ENCODE peak calls at places on chromosomes 1 and 21, in five cellular contexts. R is H9, Q is neuronal stem cell, X is mesenchymal stem cell, C is H1. L is an unnamed sample. For H3K27me3, the result is how much of the 10 kb centered on the place peaks cover.

GRCh38 chr1:153646672-153647374 is 11.7 kb upstream of the SNAPIN start:
- DNase-seq in X (no peak), Q (no peak), C (no peak), R (no peak), L (no peak)

GRCh38 chr1:153140484-153140883 is 10.2 kb downstream of the SPRR2G start:
- DNase-seq in R (no peak), C (no peak), Q (no peak), X (no peak), L (no peak)

GRCh38 chr1:242030071-242030470 is 31.2 kb upstream of the MAP1LC3C start:
- DNase-seq in C (no peak), X (no peak), R (no peak), Q (no peak), L (no peak)

GRCh38 chr1:2279882-2280281 is 51.8 kb downstream of the SKI start:
- DNase-seq in X (no peak), Q (no peak), C (no peak), R (no peak), L (no peak)

GRCh38 chr1:94621392-94621791 is 79.8 kb upstream of the F3 start:
- DNase-seq in X (peak), R (no peak), Q (no peak), C (no peak), L (no peak)

GRCh38 chr1:103529746-103530145 is 4.2 kb downstream of the RNPC3 start:
- DNase-seq in Q (no peak), X (no peak), R (no peak), C (no peak), L (no peak)

GRCh38 chr1:14726606-14727005 is 128.1 kb downstream of the KAZN start:
- DNase-seq in C (no peak), R (peak), X (no peak), Q (no peak), L (no peak)

GRCh38 chr1:197145451-197146029 is 929 bp downstream of the ASPM start:
- DNase-seq in X (peak), Q (no peak), C (no peak), R (no peak), L (peak)

GRCh38 chr1:29648798-29649374 is 412.6 kb downstream of the PTPRU start:
- DNase-seq in Q (no peak), C (no peak), R (no peak), X (no peak), L (no peak)

GRCh38 chr1:44111861-44112260 is 6.8 kb upstream of the KLF17 start:
- DNase-seq in C (no peak), R (no peak), Q (no peak), X (no peak), L (no peak)

GRCh38 chr1:172754609-172755008 is 95.7 kb downstream of the FASLG start:
- DNase-seq in C (no peak), Q (no peak), R (no peak), X (no peak), L (no peak)

GRCh38 chr1:84582802-84583587 is 8.8 kb upstream of the CTBS start:
- DNase-seq in X (peak), Q (no peak), C (no peak), R (peak), L (no peak)

GRCh38 chr1:16122916-16123315 is 33.0 kb downstream of the EPHA2 start:
- DNase-seq in Q (no peak), C (no peak), R (peak), X (peak), L (no peak)

GRCh38 chr1:46522184-46522968 is 29.1 kb downstream of the KNCN start:
- DNase-seq in R (no peak), X (no peak), C (no peak), Q (no peak), L (peak)

GRCh38 chr1:34824817-34825454 is 32.1 kb downstream of the GJA4 start:
- DNase-seq in R (no peak), C (no peak), Q (no peak), X (no peak), L (no peak)

GRCh38 chr1:237281481-237281880 is 239.5 kb downstream of the RYR2 start:
- DNase-seq in X (no peak), R (no peak), C (no peak), Q (peak), L (no peak)

GRCh38 chr1:30161953-30162352 is 561.4 kb downstream of the MATN1 start:
- DNase-seq in C (no peak), Q (no peak), R (no peak), X (no peak), L (no peak)

GRCh38 chr1:23745515-23745914 is 2.2 kb downstream of the ELOA start:
- DNase-seq in C (no peak), X (peak), Q (no peak), R (no peak), L (peak)

GRCh38 chr1:10283318-10283984 is 73.1 kb downstream of the KIF1B start:
- DNase-seq in Q (no peak), R (no peak), X (no peak), C (no peak), L (peak)

GRCh38 chr1:220363196-220363831 is 91.1 kb upstream of the RAB3GAP2 start:
- DNase-seq in Q (no peak), R (no peak), C (no peak), X (peak), L (no peak)

GRCh38 chr1:13756557-13757315 is 56.7 kb downstream of the PRDM2 start:
- DNase-seq in X (no peak), R (no peak), C (no peak), Q (no peak), L (no peak)

GRCh38 chr1:1068077-1068373 is 6.1 kb downstream of the RNF223 start:
- DNase-seq in C (no peak), X (no peak), Q (no peak), R (no peak), L (no peak)

GRCh38 chr1:1069711-1070676 is 4.1 kb downstream of the RNF223 start:
- DNase-seq in X (no peak), Q (no peak), C (no peak), R (no peak), L (peak)

GRCh38 chr1:1068374-1069060 is 5.6 kb downstream of the RNF223 start:
- DNase-seq in X (no peak), R (peak), Q (no peak), C (no peak), L (peak)

GRCh38 chr1:1067284-1068076 is 6.6 kb downstream of the RNF223 start:
- DNase-seq in X (no peak), Q (no peak), C (no peak), R (no peak), L (peak)

DNA sequence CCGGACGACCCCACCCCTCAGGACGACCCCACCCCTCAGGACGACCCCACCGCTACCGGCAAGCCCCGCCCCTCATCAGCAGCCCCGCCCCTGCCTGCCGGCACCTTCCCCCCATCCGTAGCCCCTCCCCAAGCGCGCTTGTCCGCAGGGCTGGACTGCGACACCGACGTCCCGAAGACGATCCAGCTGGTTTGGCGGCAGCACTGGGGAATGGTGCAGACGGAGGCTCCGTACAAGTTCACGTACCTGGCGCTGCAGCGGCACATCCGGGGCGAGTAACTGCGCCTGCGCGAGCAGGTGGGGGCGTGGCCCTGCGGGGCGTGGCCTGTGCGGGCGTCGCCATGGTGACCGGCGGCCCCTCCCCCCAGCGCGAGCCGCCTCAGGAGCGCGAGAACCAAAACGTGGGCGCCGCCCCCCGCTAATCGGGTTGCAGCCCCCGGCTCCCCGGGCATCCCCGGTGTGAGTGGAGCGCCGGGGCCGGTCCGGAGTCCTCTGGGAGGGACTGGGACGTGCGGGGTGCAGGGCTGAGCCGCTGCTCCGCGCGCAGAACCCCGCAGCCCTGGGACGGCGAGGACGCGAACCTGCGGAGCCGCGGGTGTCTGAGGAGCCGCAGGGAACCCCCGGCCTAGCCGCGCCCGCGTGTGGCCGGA is 4.9 kb downstream of the RNF223 start:
- DNase-seq in Q (peak), R (peak), X (peak), C (peak), L (peak)
- H3K27me3 ChIP-seq in Q (under half), R (under half), X (half or more), C (under half), L (under half)

GRCh38 chr1:235790123-235790522 is 76.6 kb downstream of the LYST start:
- DNase-seq in R (no peak), X (no peak), C (no peak), Q (no peak), L (no peak)

DNA sequence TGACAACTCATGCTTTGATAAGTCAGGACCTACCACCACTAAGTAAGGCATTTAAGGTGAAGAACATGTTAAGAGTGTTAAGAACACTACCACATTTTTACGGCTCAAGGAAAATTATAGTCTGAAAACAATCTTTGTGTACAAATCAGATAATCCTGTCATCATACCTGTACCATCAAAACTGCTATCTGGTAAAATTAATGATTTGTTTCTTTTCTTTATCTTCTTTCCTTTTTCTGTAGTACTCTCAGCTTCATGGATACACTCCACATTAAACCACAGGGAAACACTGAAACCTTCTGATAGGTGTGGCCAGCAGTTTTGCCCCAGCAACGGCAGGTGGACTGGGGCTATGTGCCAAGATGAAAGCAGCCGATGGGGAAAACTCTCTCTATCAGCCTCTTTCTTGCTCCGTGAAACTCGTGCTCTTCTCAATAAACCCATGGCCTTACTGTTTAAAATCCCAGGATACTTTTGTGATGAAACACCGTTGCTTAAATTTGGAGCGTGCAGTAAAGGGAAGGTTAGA is 75.1 kb downstream of the LYST start:
- DNase-seq in X (no peak), Q (no peak), R (no peak), C (no peak), L (no peak)
- H2BK12ac ChIP-seq in X (no peak), Q (no peak), R (no peak), C (no peak), L (no peak)

DNA sequence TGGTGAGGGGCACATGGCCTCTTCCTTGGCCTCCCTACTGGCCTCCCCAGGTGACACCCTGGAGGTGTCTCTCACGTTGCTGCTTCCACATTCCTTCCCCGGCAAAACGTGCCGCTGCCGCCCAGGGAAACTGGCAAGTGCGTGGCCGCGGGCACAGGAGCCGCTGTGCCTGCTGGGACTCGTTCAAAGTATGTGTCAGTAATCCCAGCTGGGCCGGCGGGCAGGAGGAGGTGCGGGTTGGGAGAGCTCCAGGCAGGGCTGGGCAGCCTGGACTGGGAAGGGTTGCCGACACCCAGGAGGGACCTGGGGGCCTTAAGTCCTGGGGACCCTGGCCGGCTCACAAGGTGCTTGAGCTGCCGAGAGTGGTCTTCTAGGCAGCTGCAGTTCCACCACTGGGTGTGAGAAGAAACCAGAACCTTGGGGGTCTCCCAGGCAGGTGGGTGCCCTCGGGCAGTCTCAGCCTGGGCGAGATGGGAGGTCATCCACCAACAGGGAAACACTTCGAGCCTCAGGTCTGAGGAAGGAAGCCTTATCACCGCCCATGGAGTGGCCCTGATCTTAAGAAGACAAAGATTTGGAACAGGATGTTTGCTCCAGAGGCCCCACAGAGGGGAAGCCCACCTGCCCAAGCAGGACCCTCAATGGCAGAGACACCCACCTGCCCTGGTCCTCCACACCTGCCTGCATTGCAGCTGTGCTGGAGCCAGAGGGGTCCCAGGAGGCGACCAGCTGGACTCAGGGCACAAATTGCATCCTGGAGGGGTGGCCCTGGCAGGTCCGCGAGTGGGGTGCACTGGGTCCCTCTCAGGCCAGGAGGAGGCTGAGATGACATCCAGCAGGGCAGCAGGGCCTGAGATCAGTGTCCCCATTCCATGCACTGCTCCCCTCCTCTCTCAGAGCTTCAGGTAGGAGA is 6.8 kb downstream of the WNT3A start:
- DNase-seq in Q (no peak), X (no peak), C (no peak), R (no peak), L (peak)
- H3K27me3 ChIP-seq in Q (under half), X (half or more), C (under half), R (under half), L (under half)

GRCh38 chr21:33688343-33688742 is 46.0 kb downstream of the ITSN1 start:
- DNase-seq in Q (no peak), C (no peak), R (no peak), X (no peak), L (no peak)

GRCh38 chr21:33687634-33688033 is 45.3 kb downstream of the ITSN1 start:
- DNase-seq in X (no peak), Q (no peak), C (no peak), R (no peak), L (no peak)

GRCh38 chr21:33695785-33696184 is 53.5 kb downstream of the ITSN1 start:
- DNase-seq in R (no peak), Q (no peak), X (no peak), C (no peak), L (no peak)

GRCh38 chr21:33690874-33691273 is 48.6 kb downstream of the ITSN1 start:
- DNase-seq in R (no peak), C (no peak), X (no peak), Q (no peak), L (no peak)

GRCh38 chr21:33691945-33692594 is 49.8 kb downstream of the ITSN1 start:
- DNase-seq in R (no peak), Q (no peak), X (no peak), C (peak), L (no peak)
- H2BK12ac ChIP-seq in R (no peak), Q (no peak), X (no peak), C (no peak), L (no peak)

DNA sequence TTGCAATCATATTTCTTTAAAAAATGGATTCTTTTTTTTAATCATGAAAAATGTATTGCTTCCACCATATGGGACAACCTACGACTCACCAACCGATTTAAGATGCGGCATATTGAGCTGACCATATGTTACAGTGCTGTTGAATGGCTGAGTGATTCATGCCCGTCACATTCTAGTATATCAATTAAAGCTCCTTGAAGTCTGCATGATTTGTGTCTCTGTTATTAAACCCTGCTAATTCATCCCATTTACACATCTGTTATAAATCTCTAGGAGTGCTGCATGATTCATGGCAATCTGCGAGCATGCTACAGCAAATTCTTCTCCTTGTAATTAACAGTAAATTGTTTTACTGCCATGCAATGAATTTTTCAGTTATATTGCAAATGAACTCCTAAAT is 239.8 kb downstream of the USH2A start:
- DNase-seq in C (no peak), X (peak), R (no peak), Q (no peak), L (no peak)
- H3K27me3 ChIP-seq in C (under half), X (under half), R (under half), Q (under half), L (under half)

GRCh38 chr1:60569189-60569588 is 495.6 kb upstream of the C1orf87 start:
- DNase-seq in R (no peak), Q (no peak), X (no peak), C (no peak), L (peak)

GRCh38 chr1:60563777-60564176 is 490.2 kb upstream of the C1orf87 start:
- DNase-seq in C (no peak), R (no peak), Q (no peak), X (no peak), L (no peak)

GRCh38 chr1:60562715-60563114 is 489.1 kb upstream of the C1orf87 start:
- DNase-seq in R (no peak), X (no peak), C (no peak), Q (no peak), L (no peak)

GRCh38 chr1:60564196-60564595 is 490.6 kb upstream of the C1orf87 start:
- DNase-seq in R (no peak), X (no peak), C (no peak), Q (no peak), L (no peak)

DNA sequence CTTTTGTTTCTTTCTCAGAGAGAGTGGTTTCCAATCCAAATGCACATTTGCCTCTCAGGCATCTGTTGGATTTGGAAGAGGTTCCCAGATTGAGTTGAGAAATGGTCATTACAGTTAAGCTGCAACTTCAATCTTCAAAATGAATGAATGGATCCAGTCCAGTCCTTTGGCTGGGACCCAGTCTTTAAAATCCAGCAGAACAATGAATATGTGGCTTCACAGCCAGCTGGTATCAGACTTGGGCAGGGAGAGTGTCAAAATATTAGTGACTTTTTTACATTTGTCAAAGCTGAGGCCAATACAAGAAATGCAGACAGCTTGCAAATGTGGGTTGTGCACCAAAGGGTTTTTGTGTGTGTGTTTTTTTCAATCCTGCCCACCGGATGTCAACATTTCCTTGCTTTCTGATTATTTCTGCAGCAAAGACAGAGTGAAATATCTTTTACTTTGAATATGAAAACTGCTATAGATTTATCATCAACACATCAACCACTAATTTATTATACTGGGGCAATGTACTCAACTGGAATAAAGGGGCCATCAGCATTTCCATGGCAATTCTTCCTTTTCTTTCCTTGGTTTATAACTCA is 491.4 kb upstream of the C1orf87 start:
- DNase-seq in R (no peak), C (no peak), X (no peak), Q (no peak), L (no peak)
- H2BK12ac ChIP-seq in R (no peak), C (no peak), X (no peak), Q (no peak), L (no peak)

GRCh38 chr1:202683029-202683428 is 27.2 kb downstream of the SYT2 start:
- DNase-seq in X (no peak), C (no peak), Q (no peak), R (no peak), L (peak)
- H3K27me3 ChIP-seq in X (half or more), C (under half), Q (under half), R (under half), L (under half)

DNA sequence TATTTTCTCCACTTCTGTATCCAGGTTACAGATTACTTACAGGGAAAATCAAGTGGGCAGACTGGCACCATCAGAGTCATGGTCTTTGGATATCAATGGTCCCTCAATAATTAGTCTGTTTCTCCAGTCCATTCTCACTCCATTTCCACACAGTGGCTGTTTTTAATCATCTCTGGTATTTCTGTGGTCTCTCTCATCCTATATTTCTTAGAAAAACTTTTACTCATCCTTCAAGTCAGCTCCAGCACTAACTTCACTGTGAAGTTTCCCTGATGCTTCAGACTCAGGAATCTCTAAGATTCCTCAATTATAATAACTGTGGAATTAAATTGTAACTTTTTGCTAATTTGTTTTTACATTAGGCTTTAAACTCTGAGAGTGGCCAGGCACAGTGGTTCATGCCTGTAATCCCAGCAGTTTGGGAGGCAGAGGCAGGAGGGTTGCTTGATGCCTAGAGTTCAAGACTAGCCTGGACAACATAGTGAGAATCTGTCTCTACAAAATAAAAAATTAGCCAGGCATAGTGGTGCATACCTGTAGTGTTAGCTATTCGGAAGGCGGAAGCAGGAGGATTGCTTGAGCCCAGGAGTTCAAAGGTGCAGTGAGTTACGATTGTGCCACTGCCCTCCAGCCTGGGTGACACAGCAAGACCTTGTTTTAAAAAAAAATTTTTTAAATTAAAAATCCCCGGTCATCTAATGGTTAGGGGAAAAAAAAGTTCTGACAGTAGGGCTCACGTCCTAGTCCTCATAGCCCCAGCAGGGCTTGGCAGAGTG is 10.6 kb downstream of the CD160 start:
- DNase-seq in R (no peak), C (no peak), X (no peak), Q (no peak), L (no peak)
- H2BK12ac ChIP-seq in R (no peak), C (no peak), X (no peak), Q (no peak), L (no peak)

GRCh38 chr1:186374313-186375151 is 521 bp downstream of the TPR start:
- DNase-seq in C (no peak), X (peak), Q (peak), R (no peak), L (peak)
- H3K27me3 ChIP-seq in C (under half), X (under half), Q (under half), R (under half), L (under half)